ENCODE peak calls at places on chromosomes 1 and 21, in four cellular contexts. One of them, this sample, is unnamed.

GRCh38 chr1:85047472-85048295 is 616 bp downstream of the MCOLN3 start:
- DNase-seq in GM23338: peak; percentile 57
- DNase-seq in cardiac muscle cell: no peak
- DNase-seq in body of pancreas: peak; percentile 53
- DNase-seq in this sample: peak; percentile 8

GRCh38 chr1:209769956-209770355 is 14.1 kb downstream of the TRAF3IP3 start:
- DNase-seq in cardiac muscle cell: no peak
- DNase-seq in GM23338: no peak
- DNase-seq in body of pancreas: no peak
- DNase-seq in this sample: no peak

GRCh38 chr1:224223819-224224714 is 41.0 kb downstream of the DEGS1 start:
- DNase-seq in body of pancreas: no peak
- DNase-seq in cardiac muscle cell: peak; percentile 26
- DNase-seq in GM23338: peak; percentile 46
- DNase-seq in this sample: peak; percentile 64

GRCh38 chr1:24769656-24770651 is 24.7 kb downstream of the CLIC4 start:
- DNase-seq in cardiac muscle cell: peak; percentile 42
- DNase-seq in GM23338: no peak
- DNase-seq in body of pancreas: no peak
- DNase-seq in this sample: peak; percentile 86

GRCh38 chr21:35743571-35743970 is 316.8 kb downstream of the SETD4 start:
- DNase-seq in GM23338: no peak
- DNase-seq in body of pancreas: no peak
- DNase-seq in cardiac muscle cell: no peak
- DNase-seq in this sample: peak; percentile 71

GRCh38 chr21:36709868-36710728 is 11.2 kb downstream of the SIM2 start:
- DNase-seq in body of pancreas: no peak
- DNase-seq in cardiac muscle cell: no peak
- DNase-seq in GM23338: peak; percentile 69
- DNase-seq in this sample: no peak

GRCh38 chr1:192386051-192386650 is 69.4 kb downstream of the RGS21 start:
- DNase-seq in cardiac muscle cell: no peak
- DNase-seq in GM23338: no peak
- DNase-seq in body of pancreas: no peak
- DNase-seq in this sample: no peak

GRCh38 chr1:239816090-239816812 is 275.4 kb upstream of the FMN2 start:
- DNase-seq in body of pancreas: peak; percentile 36
- DNase-seq in cardiac muscle cell: no peak
- DNase-seq in GM23338: peak; percentile 77
- DNase-seq in this sample: peak; percentile 84

GRCh38 chr1:15988856-15989736 is 13.2 kb upstream of the ZBTB17 start:
- DNase-seq in GM23338: no peak
- DNase-seq in body of pancreas: no peak
- DNase-seq in cardiac muscle cell: no peak
- DNase-seq in this sample: no peak

GRCh38 chr1:113536182-113536780 is 146.0 kb downstream of the MAGI3 start:
- DNase-seq in GM23338: no peak
- DNase-seq in body of pancreas: no peak
- DNase-seq in cardiac muscle cell: no peak
- DNase-seq in this sample: peak; percentile 51

GRCh38 chr1:100305954-100306353 is 39.9 kb downstream of the RTCA start:
- DNase-seq in body of pancreas: no peak
- DNase-seq in cardiac muscle cell: no peak
- DNase-seq in GM23338: no peak
- DNase-seq in this sample: no peak

GRCh38 chr1:240492832-240493440 is 119.0 kb downstream of the GREM2 start:
- DNase-seq in GM23338: peak; percentile 82
- DNase-seq in body of pancreas: peak; percentile 59
- DNase-seq in cardiac muscle cell: peak; percentile 57
- DNase-seq in this sample: peak; percentile 9

GRCh38 chr1:178539291-178539690 is 26.4 kb downstream of the TEX35 start:
- DNase-seq in cardiac muscle cell: no peak
- DNase-seq in GM23338: no peak
- DNase-seq in body of pancreas: no peak
- DNase-seq in this sample: no peak

GRCh38 chr21:31386006-31386405 is 41.9 kb upstream of the TIAM1 start:
- DNase-seq in GM23338: no peak
- DNase-seq in body of pancreas: no peak
- DNase-seq in cardiac muscle cell: no peak
- DNase-seq in this sample: no peak

GRCh38 chr21:33578214-33578613 is 10.3 kb downstream of the DONSON start:
- DNase-seq in cardiac muscle cell: no peak
- DNase-seq in body of pancreas: no peak
- DNase-seq in GM23338: no peak
- DNase-seq in this sample: no peak

GRCh38 chr1:24898909-24899439 is 31.1 kb downstream of the RUNX3 start:
- DNase-seq in body of pancreas: no peak
- DNase-seq in GM23338: no peak
- DNase-seq in cardiac muscle cell: no peak
- DNase-seq in this sample: no peak

GRCh38 chr1:110211503-110212164 is 1.5 kb downstream of the KCNC4 start:
- DNase-seq in body of pancreas: peak; percentile 17
- DNase-seq in GM23338: peak; percentile 45
- DNase-seq in cardiac muscle cell: no peak
- DNase-seq in this sample: no peak

GRCh38 chr1:233796146-233796798 is 108.2 kb upstream of the SLC35F3 start:
- DNase-seq in body of pancreas: no peak
- DNase-seq in cardiac muscle cell: no peak
- DNase-seq in GM23338: no peak
- DNase-seq in this sample: no peak

GRCh38 chr21:17118638-17119384 is 394.0 kb upstream of the CXADR start:
- DNase-seq in cardiac muscle cell: no peak
- DNase-seq in body of pancreas: no peak
- DNase-seq in GM23338: no peak
- DNase-seq in this sample: no peak

GRCh38 chr1:91807921-91808620 is 77.9 kb downstream of the TGFBR3 start:
- DNase-seq in cardiac muscle cell: no peak
- DNase-seq in GM23338: no peak
- DNase-seq in body of pancreas: no peak
- DNase-seq in this sample: no peak

GRCh38 chr1:99818063-99818699 is 32.0 kb upstream of the AGL start:
- DNase-seq in GM23338: no peak
- DNase-seq in cardiac muscle cell: no peak
- DNase-seq in body of pancreas: no peak
- DNase-seq in this sample: peak; percentile 23

DNA sequence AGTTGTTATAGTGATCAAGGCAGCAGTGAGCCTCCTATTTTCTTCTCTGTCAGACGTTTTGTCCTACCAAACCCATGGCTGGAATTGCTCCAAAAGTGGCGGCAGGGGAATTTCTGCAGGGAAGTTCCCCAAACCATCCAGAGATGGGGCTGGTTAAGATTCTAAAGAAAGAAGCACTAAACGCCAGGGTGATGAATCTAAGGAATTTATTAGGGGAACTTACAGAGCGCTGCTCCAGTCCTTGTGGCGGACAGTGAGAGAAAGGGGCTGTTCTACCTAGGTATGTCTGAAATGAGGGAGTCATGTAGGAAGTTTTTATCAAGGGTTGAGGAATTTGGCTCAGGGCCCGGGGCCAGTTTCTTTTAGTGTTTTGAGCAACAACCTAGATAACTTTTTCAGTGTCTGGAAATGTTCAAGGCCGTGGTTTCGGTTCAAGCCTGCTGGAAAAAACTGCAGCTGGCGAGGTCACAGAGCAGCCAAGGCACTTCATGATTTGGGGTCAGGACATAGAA is 222.4 kb upstream of the B3GALT2 start:
- DNase-seq in cardiac muscle cell: peak; percentile 93
- DNase-seq in GM23338: peak; percentile 24
- DNase-seq in body of pancreas: peak; percentile 94
- DNase-seq in this sample: peak; percentile 21
- TF ChIP-seq CTCF in cardiac muscle cell: peak; percentile 18
- TF ChIP-seq CTCF in GM23338: no peak
- TF ChIP-seq CTCF in body of pancreas: peak; percentile 17
- TF ChIP-seq CTCF in this sample: no peak

DNA sequence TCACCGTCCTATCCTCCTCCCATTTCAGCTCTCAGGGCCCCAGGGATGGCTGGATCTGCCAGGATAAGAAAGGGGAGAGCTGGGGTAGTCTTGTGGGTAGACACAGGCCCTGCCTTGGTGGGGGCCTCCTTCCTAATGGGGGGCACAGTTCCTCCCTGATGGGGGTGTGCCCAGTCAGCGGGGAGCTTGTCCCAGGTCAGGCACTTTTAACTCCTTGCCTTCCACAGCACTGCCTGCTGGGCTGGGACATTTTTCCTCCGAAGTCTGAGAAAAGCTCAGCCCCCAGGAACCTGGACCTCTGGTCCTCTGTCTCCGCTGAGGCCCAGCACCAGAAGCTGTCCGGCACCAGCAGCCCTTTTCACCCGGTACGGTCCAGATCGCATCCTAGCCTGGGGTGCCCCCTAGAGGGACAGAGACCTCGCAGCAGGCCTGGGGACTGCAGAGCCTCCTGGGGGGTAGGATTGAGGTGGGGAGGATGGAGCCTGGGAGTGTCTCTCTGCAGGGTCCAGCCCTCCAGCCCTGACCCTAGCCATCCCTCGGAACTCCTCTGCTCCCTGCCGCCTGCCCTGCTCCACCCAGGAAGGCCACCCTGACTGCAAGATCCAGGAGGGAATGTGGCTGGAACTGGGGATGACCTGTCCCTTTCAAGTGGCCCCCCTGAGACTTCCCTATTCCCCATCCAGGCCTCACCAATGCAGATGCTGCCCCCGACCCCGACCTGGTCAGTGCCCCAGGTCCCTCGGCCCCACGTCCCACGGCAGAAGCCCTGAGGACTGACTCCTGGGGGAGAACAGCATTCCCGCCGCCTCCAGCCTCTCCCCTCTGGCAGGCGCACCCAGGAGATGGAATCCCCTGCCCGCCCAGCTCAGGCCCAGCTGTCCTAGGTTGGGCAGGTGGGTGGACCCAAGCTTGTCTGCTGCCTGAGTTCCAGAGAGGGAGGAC is 12.0 kb downstream of the MIIP start:
- DNase-seq in body of pancreas: peak; percentile 31
- DNase-seq in cardiac muscle cell: peak; percentile 48
- DNase-seq in GM23338: peak; percentile 64
- DNase-seq in this sample: peak; percentile 29
- TF ChIP-seq CTCF in body of pancreas: peak; percentile 27
- TF ChIP-seq CTCF in cardiac muscle cell: peak; percentile 63
- TF ChIP-seq CTCF in GM23338: peak; percentile 81
- TF ChIP-seq CTCF in this sample: peak; percentile 49

DNA sequence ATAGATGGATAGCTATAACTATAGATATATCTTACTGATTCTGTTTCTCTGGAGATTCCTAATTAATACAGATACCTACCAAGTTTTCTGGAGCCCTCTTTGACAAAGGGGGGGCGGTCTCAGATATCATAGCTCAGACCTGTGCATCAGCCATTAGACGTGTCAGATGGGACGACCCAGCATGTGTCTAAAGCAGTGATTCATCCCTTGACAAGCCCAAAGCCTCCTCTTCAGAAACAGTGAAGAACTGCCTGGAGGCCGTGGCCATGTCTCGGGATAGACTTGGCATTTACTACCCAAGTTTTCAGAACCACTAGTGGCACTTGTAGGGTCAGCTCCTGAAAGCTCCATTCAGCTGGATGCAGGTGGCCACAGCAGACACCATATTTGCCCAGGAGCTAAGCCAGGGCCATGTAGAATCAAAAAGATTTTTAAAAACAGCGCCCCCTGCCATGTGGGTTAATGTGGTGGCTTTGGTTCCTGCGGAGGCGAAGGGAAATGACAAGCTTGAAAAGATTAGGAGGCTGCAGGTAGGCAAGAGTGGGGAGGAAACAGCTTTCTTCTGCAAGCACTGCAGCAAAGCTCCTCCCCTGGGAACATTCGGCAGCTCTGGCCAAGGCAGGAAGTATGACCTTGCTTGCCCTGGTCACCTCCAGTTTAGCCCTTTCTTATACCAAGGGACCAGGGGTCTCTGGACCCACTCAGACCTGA is 82.2 kb downstream of the FBXO2 start:
- DNase-seq in GM23338: peak; percentile 94
- DNase-seq in cardiac muscle cell: peak; percentile 46
- DNase-seq in body of pancreas: no peak
- DNase-seq in this sample: peak; percentile 52
- TF ChIP-seq CTCF in GM23338: peak; percentile 70
- TF ChIP-seq CTCF in cardiac muscle cell: no peak
- TF ChIP-seq CTCF in body of pancreas: no peak
- TF ChIP-seq CTCF in this sample: peak; percentile 20

GRCh38 chr21:42473495-42474042 is 22.5 kb downstream of the RSPH1 start:
- DNase-seq in cardiac muscle cell: no peak
- DNase-seq in GM23338: no peak
- DNase-seq in body of pancreas: no peak
- DNase-seq in this sample: no peak

GRCh38 chr21:42472521-42472920 is 23.5 kb downstream of the RSPH1 start:
- DNase-seq in cardiac muscle cell: no peak
- DNase-seq in GM23338: no peak
- DNase-seq in body of pancreas: no peak
- DNase-seq in this sample: no peak

GRCh38 chr21:42474982-42475381 is 21.0 kb downstream of the RSPH1 start:
- DNase-seq in GM23338: no peak
- DNase-seq in body of pancreas: no peak
- DNase-seq in cardiac muscle cell: no peak
- DNase-seq in this sample: peak; percentile 63

GRCh38 chr21:42475526-42476492 is 20.2 kb downstream of the RSPH1 start:
- DNase-seq in body of pancreas: no peak
- DNase-seq in GM23338: no peak
- DNase-seq in cardiac muscle cell: no peak
- DNase-seq in this sample: no peak

DNA sequence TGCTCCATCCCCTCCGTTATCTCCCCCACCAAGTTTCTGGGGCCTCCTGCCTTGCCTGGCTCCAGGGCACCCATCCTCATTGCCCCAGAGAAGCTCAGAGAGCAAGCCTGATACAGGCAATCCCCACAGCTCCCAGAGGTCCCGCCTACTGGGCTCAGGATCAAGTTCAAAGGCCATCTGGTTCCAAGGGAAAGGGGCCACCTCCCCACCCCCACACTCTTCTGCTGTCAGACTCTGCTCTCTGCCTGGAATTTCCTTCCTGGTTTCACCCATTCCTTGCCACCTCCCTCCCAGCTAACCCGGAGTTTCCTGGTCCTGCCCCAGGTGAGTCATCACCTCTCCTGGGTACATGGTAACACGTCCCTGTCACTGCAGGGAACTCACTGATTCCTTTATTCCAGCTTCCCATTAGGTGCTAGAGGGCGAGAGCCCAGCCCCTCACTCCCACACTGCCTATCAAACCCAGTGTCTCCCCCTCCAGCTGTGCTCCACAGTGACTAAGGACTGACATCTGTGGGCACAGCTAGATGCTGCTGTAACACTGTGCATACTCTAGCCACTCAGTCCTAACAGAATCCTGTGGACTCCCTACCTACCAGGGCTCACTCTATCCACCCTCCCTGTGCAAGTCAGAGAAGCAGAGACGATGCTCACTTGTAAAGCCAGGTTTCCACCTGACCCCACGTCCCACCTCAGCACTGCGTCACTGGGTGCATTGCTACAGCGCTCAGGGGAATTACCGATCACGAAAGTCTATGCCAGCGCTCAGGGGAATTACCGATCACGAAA is 21.8 kb downstream of the RSPH1 start:
- DNase-seq in GM23338: peak; percentile 67
- DNase-seq in body of pancreas: peak; percentile 74
- DNase-seq in cardiac muscle cell: no peak
- DNase-seq in this sample: peak; percentile 88
- TF ChIP-seq CTCF in GM23338: no peak
- TF ChIP-seq CTCF in body of pancreas: no peak
- TF ChIP-seq CTCF in cardiac muscle cell: no peak
- TF ChIP-seq CTCF in this sample: no peak

GRCh38 chr1:35268282-35269189 is at the start of gene ZMYM4:
- DNase-seq in cardiac muscle cell: peak; percentile 98
- DNase-seq in GM23338: peak; percentile 98
- DNase-seq in body of pancreas: peak; percentile 95
- DNase-seq in this sample: peak; percentile 98
- TF ChIP-seq CTCF in cardiac muscle cell: no peak
- TF ChIP-seq CTCF in GM23338: no peak
- TF ChIP-seq CTCF in body of pancreas: peak; percentile 24
- TF ChIP-seq CTCF in this sample: peak; percentile 13

This sample was measured in epithelial cell of esophagus.